ENCODE peak calls at places on chromosomes 5 and 9, in eight cellular contexts. R is body of pancreas; Q is pancreas; E is A549; H is naive thymus-derived CD4-positive, alpha-beta T cell; I is aorta; P is adrenal gland; D is dorsolateral prefrontal cortex. J is an unnamed sample.

GRCh38 chr5:68884893-68885292 is 208.9 kb upstream of the SLC30A5 start:
- DNase-seq in R (no peak), Q (no peak), E (peak; percentile 33), H (peak; percentile 34), I (no peak), P (no peak), D (no peak), J (no peak)

GRCh38 chr9:13532407-13532806 is 252.9 kb upstream of the MPDZ start:
- DNase-seq in R (no peak), Q (no peak), E (no peak), H (no peak), I (no peak), P (no peak), D (no peak), J (peak; percentile 6)

GRCh38 chr5:141874262-141874964 is 3.8 kb downstream of the PCDH1 start:
- DNase-seq in R (peak; percentile 62), Q (peak; percentile 69), E (no peak), H (no peak), I (no peak), P (no peak), D (peak; percentile 32), J (no peak)

GRCh38 chr5:26981750-26982149 is 56.6 kb downstream of the CDH9 start:
- DNase-seq in R (no peak), Q (no peak), E (no peak), H (no peak), I (no peak), P (no peak), D (no peak), J (no peak)

GRCh38 chr5:107502711-107503110 is 168.0 kb downstream of the EFNA5 start:
- DNase-seq in R (no peak), Q (no peak), E (no peak), H (no peak), I (no peak), P (no peak), D (no peak), J (no peak)

GRCh38 chr5:33369470-33370134 is 71.2 kb upstream of the TARS1 start:
- DNase-seq in R (no peak), Q (no peak), E (no peak), H (no peak), I (no peak), P (no peak), D (no peak), J (no peak)

GRCh38 chr9:79694676-79695400 is 123.1 kb downstream of the TLE4 start:
- DNase-seq in R (no peak), Q (no peak), E (no peak), H (no peak), I (no peak), P (no peak), D (no peak), J (no peak)

GRCh38 chr5:179313849-179314521 is 31.3 kb downstream of the ADAMTS2 start:
- DNase-seq in R (peak; percentile 58), Q (no peak), E (no peak), H (no peak), I (peak; percentile 92), P (peak; percentile 91), D (peak; percentile 63), J (no peak)

GRCh38 chr9:98541684-98542230 is 167.0 kb downstream of the GABBR2 start:
- DNase-seq in R (no peak), Q (no peak), E (no peak), H (no peak), I (no peak), P (no peak), D (no peak), J (no peak)

GRCh38 chr5:16502866-16503265 is 37.3 kb upstream of the ZNF622 start:
- DNase-seq in R (peak; percentile 38), Q (no peak), E (no peak), H (no peak), I (no peak), P (no peak), D (no peak), J (no peak)

GRCh38 chr9:22116751-22117150 is 107.6 kb upstream of the CDKN2B start:
- DNase-seq in R (no peak), Q (no peak), E (no peak), H (no peak), I (no peak), P (no peak), D (no peak), J (no peak)

GRCh38 chr5:114411380-114411931 is 49.6 kb downstream of the KCNN2 start:
- DNase-seq in R (no peak), Q (no peak), E (no peak), H (no peak), I (no peak), P (no peak), D (no peak), J (no peak)

GRCh38 chr9:15137658-15138356 is 169.2 kb downstream of the TTC39B start:
- DNase-seq in R (no peak), Q (no peak), E (no peak), H (no peak), I (no peak), P (no peak), D (no peak), J (no peak)

GRCh38 chr5:135211791-135212190 is 177.8 kb upstream of the PITX1 start:
- DNase-seq in R (no peak), Q (no peak), E (no peak), H (no peak), I (no peak), P (no peak), D (peak; percentile 15), J (no peak)

GRCh38 chr9:81894891-81895290 is 33.3 kb upstream of the SPATA31D4 start:
- DNase-seq in R (no peak), Q (no peak), E (no peak), H (no peak), I (no peak), P (no peak), D (no peak), J (no peak)

GRCh38 chr5:154117930-154118329 is 72.6 kb upstream of the GALNT10 start:
- DNase-seq in R (no peak), Q (no peak), E (no peak), H (no peak), I (no peak), P (no peak), D (no peak), J (no peak)

DNA sequence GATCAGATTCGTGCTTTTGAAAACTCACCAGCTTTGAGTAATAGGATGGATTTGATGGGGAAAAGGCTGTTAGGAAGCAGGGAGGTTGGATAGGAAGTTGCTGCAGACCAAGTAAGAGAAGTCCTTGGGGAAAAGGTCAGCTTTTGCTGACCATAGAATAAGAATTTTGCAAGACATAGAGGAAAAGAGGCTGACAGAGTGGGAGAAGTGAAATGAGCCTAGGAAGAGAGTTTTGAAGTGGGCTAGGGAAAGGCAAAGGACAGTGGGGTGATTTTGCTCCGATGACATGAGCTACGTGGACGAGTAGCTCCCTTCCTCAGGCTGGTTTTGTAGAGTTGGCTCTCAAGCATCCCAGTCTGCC is 31.5 kb downstream of the RHOBTB3 start:
- DNase-seq in R (no peak), Q (no peak), E (no peak), H (no peak), I (no peak), P (no peak), D (no peak), J (no peak)
- H3K27ac ChIP-seq in R (no peak overlapping the region), Q (peak overlapping the region; percentile 8), E (peak overlapping the region; percentile 19), H (no peak overlapping the region), I (no peak overlapping the region), P (no peak overlapping the region), D (no peak overlapping the region), J (no peak overlapping the region)

GRCh38 chr5:176737001-176737745 is 73.2 kb upstream of the UNC5A start:
- DNase-seq in R (no peak), Q (peak; percentile 6), E (no peak), H (no peak), I (no peak), P (no peak), D (peak; percentile 41), J (no peak)

GRCh38 chr5:176734756-176735342 is 75.5 kb upstream of the UNC5A start:
- DNase-seq in R (no peak), Q (peak; percentile 2), E (no peak), H (no peak), I (no peak), P (peak; percentile 4), D (peak; percentile 34), J (no peak)

GRCh38 chr5:176735383-176736265 is 74.7 kb upstream of the UNC5A start:
- DNase-seq in R (no peak), Q (peak; percentile 5), E (no peak), H (no peak), I (no peak), P (no peak), D (peak; percentile 47), J (no peak)

GRCh38 chr5:176737746-176738699 is 72.3 kb upstream of the UNC5A start:
- DNase-seq in R (no peak), Q (peak; percentile 2), E (no peak), H (no peak), I (no peak), P (no peak), D (peak; percentile 25), J (no peak)

GRCh38 chr5:176736271-176736965 is 73.9 kb upstream of the UNC5A start:
- DNase-seq in R (no peak), Q (peak; percentile 4), E (no peak), H (no peak), I (no peak), P (no peak), D (peak; percentile 17), J (no peak)
- H3K27ac ChIP-seq in R (no peak overlapping the region), Q (no peak overlapping the region), E (no peak overlapping the region), H (no peak overlapping the region), I (no peak overlapping the region), P (no peak overlapping the region), D (peak overlapping the region; percentile 71), J (no peak overlapping the region)

GRCh38 chr5:73448451-73449136 is at the start of gene FOXD1:
- DNase-seq in R (peak; percentile 38), Q (peak; percentile 55), E (peak; percentile 77), H (peak; percentile 30), I (peak; percentile 94), P (peak; percentile 67), D (no peak), J (peak; percentile 55)

GRCh38 chr5:73445708-73446630 is 2.6 kb downstream of the FOXD1 start:
- DNase-seq in R (no peak), Q (no peak), E (no peak), H (no peak), I (no peak), P (no peak), D (no peak), J (no peak)

GRCh38 chr5:73448072-73448432 is 525 bp downstream of the FOXD1 start:
- DNase-seq in R (no peak), Q (no peak), E (no peak), H (peak; percentile 25), I (peak; percentile 55), P (no peak), D (no peak), J (no peak)

GRCh38 chr5:73447234-73448071 is 1.1 kb downstream of the FOXD1 start:
- DNase-seq in R (no peak), Q (no peak), E (no peak), H (peak; percentile 54), I (peak; percentile 68), P (no peak), D (no peak), J (no peak)

GRCh38 chr5:73446631-73447233 is 1.8 kb downstream of the FOXD1 start:
- DNase-seq in R (no peak), Q (no peak), E (no peak), H (peak; percentile 18), I (no peak), P (no peak), D (no peak), J (no peak)
- H3K27ac ChIP-seq in R (no peak overlapping the region), Q (no peak overlapping the region), E (peak overlapping the region; percentile 94), H (no peak overlapping the region), I (no peak overlapping the region), P (no peak overlapping the region), D (no peak overlapping the region), J (peak overlapping the region; percentile 63)

GRCh38 chr5:76715734-76716455 is at the start of gene F2R:
- DNase-seq in R (peak; percentile 32), Q (no peak), E (peak; percentile 79), H (peak; percentile 20), I (peak; percentile 65), P (peak; percentile 43), D (no peak), J (no peak)
- H3K27ac ChIP-seq in R (peak within 1 kb of the TSS; percentile 16), Q (peak within 1 kb of the TSS; percentile 6), E (peak within 1 kb of the TSS; percentile 96), H (no peak within 1 kb of the TSS), I (peak within 1 kb of the TSS; percentile 0), P (peak within 1 kb of the TSS; percentile 36), D (no peak within 1 kb of the TSS), J (no peak within 1 kb of the TSS)